ENCODE peak calls at places on chromosomes 4 and X, in ten cellular contexts. I is SW480; K is SK-N-DZ; N is OCI-LY7; W is EH; X is iris pigment epithelial cell; J is brain microvascular endothelial cell; F is stimulated activated CD8-positive, alpha-beta memory T cell treated with anti-CD3 and anti-CD28 coated beads, Interleukin-12 subunit alpha, Interleukin-12 subunit beta, amount 100 ng/mL, for 1 hour; V is GM12865; B is germinal center. H is an unnamed sample.

GRCh38 chr4:42915484-42915883 is 23.0 kb downstream of the GRXCR1 start:
- DNase-seq in B (no peak), N (no peak), X (no peak), F (no peak), W (no peak), J (no peak), I (peak), V (no peak), K (no peak), H (no peak)

GRCh38 chr4:183163135-183163534 is 64.1 kb downstream of the WWC2 start:
- DNase-seq in F (no peak), W (no peak), K (no peak), B (no peak), J (no peak), V (no peak), N (no peak), X (no peak), I (no peak), H (no peak)

GRCh38 chr4:40731792-40732245 is 17.9 kb upstream of the NSUN7 start:
- DNase-seq in N (no peak), I (no peak), K (no peak), J (no peak), X (no peak), V (peak), B (no peak), F (no peak), W (no peak), H (no peak)

GRCh38 chr4:6755088-6755753 is 27.3 kb upstream of the KIAA0232 start:
- DNase-seq in I (no peak), W (no peak), X (no peak), B (no peak), J (no peak), F (no peak), V (no peak), N (no peak), K (no peak), H (no peak)

GRCh38 chrX:49930046-49930445 is 7.7 kb downstream of the CLCN5 start:
- DNase-seq in B (no peak), W (peak), K (no peak), N (no peak), V (no peak), J (no peak), I (no peak), F (no peak), X (peak), H (no peak)

GRCh38 chrX:17374619-17375360 is at the start of gene NHS:
- DNase-seq in F (no peak), J (peak), V (no peak), B (peak), N (no peak), W (peak), K (peak), I (peak), X (peak), H (no peak)

GRCh38 chr4:2079926-2080325 is 20.8 kb downstream of the NAT8L start:
- DNase-seq in V (no peak), K (no peak), N (no peak), B (no peak), W (no peak), I (no peak), F (no peak), X (no peak), J (no peak), H (no peak)

GRCh38 chrX:13764765-13765164 is 30.2 kb downstream of the OFD1 start:
- DNase-seq in F (no peak), W (peak), J (peak), B (no peak), I (no peak), V (no peak), K (peak), N (no peak), X (peak), H (no peak)

GRCh38 chr4:151415978-151416377 is 7.0 kb downstream of the FHIP1A start:
- DNase-seq in I (no peak), W (peak), J (peak), N (no peak), K (no peak), V (no peak), F (no peak), B (no peak), X (peak), H (no peak)